ENCODE peak calls at places on chromosome 16, in five cellular contexts. H is right atrium auricular region, G is IMR-90, S is type B pancreatic cell, U is prostate gland. T is an unnamed sample.

GRCh38 chr16:27446721-27447120 is 44.7 kb downstream of the IL21R start:
- DNase-seq in H (no peak), G (no peak), S (no peak), U (no peak), T (no peak)

GRCh38 chr16:27408602-27409031 is 6.6 kb downstream of the IL21R start:
- DNase-seq in H (no peak), G (no peak), S (no peak), U (no peak), T (no peak)

GRCh38 chr16:20409398-20410152 is at the start of gene ACSM5:
- DNase-seq in H (peak), G (no peak), S (no peak), U (no peak), T (no peak)

GRCh38 chr16:87728026-87728425 is 37.8 kb downstream of the KLHDC4 start:
- DNase-seq in H (no peak), G (peak), S (no peak), U (no peak), T (no peak)

GRCh38 chr16:86319871-86320270 is 190.5 kb upstream of the FOXF1 start:
- DNase-seq in H (no peak), G (peak), S (no peak), U (no peak), T (no peak)

GRCh38 chr16:87404764-87405625 is 12.9 kb downstream of the MAP1LC3B start:
- DNase-seq in H (no peak), G (no peak), S (no peak), U (no peak), T (no peak)

GRCh38 chr16:81831722-81832126 is 52.6 kb downstream of the PLCG2 start:
- DNase-seq in H (peak), G (no peak), S (no peak), U (peak), T (peak)

GRCh38 chr16:57536306-57537193 is at the start of gene CCDC102A:
- DNase-seq in H (peak), G (no peak), S (no peak), U (no peak), T (peak)

GRCh38 chr16:81204794-81205680 is 33.5 kb upstream of the BCO1 start:
- DNase-seq in H (peak), G (peak), S (no peak), U (no peak), T (peak)

DNA sequence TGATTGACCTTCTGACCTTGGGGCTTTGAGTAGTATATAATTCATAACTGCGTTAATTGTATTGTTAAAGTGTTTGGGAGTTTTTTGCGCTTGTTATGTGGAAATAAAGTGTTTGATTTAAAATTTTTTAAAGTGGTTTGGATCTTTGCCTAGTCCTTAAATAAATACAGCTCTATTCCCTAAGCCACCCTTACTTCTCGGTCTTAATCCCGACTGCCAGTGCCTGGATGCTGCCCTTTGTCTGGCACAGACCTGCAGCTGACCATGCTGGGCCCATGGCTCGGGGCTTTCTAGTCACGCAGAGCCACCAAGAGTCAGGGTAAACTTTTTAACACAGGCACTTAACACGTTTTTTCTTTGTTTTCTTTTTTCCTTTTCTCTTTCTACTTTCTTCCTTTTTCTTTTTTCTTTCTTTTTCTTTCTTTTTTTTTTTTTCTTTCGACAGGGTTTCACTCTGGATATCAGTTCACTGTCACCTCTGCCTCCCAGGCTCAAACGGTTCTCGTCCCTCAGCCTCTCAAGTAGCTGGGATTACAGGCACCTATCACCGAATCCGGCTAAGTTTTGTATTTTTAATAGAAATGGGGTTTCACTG is 19.6 kb upstream of the SLC5A11 start:
- DNase-seq in H (no peak), G (no peak), S (no peak), U (no peak), T (no peak)
- TF ChIP-seq CTCF in H (no peak), G (no peak), S (no peak), U (no peak), T (no peak)

GRCh38 chr16:54817432-54817831 is 113.2 kb upstream of the IRX5 start:
- DNase-seq in H (no peak), G (no peak), S (no peak), U (no peak), T (no peak)
- TF ChIP-seq CTCF in H (no peak), G (no peak), S (peak), U (peak), T (no peak)

DNA sequence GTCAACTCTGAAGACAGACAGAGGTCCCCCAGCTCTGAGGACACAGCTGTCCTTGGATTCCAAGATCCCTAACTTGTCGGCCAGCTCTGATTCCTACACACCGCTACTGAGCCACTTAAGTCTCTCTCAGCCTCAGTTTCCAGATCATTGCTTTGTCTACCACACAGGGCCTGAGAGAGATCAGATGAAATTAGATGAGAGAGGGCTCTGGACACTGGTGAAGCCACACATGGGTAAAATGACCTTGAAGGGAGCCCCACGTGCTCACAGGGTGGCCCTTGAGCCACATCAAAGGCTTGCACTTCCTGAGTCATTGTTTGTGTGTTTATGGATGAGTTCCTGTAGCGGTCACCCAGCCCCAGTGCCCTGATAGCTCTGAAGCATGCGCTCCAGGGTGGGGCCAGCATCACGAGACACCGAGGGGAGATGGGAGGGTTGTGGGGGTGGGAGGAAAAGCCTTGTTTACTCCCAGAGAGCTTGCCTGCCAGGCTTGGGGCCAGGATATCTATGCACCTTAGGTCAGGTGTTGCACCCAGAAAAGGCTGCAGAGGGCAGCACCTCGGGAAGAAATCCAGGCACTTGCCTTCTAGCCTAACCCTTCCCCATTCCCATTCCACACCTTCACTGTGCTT is 32.7 kb upstream of the SLC6A2 start:
- DNase-seq in H (no peak), G (no peak), S (no peak), U (no peak), T (no peak)
- TF ChIP-seq CTCF in H (no peak), G (peak), S (peak), U (no peak), T (no peak)

GRCh38 chr16:4531816-4532215 is 6.8 kb downstream of the CDIP1 start:
- DNase-seq in H (no peak), G (no peak), S (no peak), U (no peak), T (no peak)

GRCh38 chr16:4532238-4532637 is 6.3 kb downstream of the CDIP1 start:
- DNase-seq in H (no peak), G (no peak), S (no peak), U (no peak), T (no peak)

GRCh38 chr16:4525634-4526277 is 12.8 kb downstream of the CDIP1 start:
- DNase-seq in H (no peak), G (no peak), S (no peak), U (no peak), T (no peak)

GRCh38 chr16:4533490-4533889 is 5.1 kb downstream of the CDIP1 start:
- DNase-seq in H (no peak), G (no peak), S (no peak), U (no peak), T (no peak)

DNA sequence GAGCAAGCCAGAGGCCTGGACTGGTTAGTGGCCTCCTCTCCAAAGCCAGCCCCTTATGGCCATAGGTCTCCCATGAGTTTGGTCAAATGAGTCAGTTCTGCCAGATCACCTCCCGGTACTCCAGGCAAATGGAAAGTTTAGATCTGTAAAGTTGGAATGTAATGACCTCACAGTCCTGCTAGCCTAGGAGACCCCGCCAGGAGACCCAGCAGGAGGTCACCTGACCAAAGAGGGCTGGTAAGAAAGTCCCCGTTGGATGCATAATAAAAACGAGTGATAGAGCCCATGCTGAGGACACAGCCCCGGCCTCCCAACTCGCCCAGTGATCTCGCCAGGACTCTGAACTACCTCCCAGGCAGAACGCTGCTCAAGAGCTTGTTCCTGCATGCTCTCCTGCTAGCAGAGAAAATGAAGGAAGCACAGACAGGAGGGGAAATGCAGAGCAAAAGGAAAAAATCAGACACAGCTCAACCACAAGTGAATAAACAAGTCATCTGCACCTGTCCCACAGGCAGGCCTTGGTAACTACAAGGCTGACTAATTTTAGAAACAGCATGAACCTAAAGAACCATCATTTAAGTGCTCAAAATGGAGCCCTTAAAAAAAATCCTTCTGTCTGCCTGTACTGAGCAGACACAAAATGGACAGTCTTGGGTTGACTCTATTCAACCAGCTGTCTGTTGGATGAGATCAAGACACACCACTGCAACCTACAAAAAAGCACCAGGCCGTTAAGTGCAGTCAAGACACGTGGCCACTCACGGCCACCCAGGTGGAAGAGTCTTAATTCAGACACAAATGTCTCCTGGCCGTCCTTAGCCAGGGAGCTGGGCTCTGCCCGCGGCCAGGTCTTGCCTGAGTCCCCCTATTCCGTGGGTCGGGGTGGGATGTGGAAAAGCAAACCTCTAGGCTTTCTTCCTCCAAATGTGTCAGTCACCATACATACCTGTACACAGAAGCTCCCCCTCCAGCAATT is 9.2 kb downstream of the CDIP1 start:
- DNase-seq in H (no peak), G (peak), S (no peak), U (no peak), T (no peak)
- TF ChIP-seq CTCF in H (no peak), G (no peak), S (no peak), U (peak), T (no peak)